ENCODE peak calls at places on chromosomes 5 and 9, in eight cellular contexts. J is psoas muscle, W is AG10803, S is tibial nerve, A is GM12865, E is AG09309, N is stomach, I is mesendoderm. D is an unnamed sample.

GRCh38 chr9:98255064-98255577 is 328 bp downstream of the TBC1D2 start:
- DNase-seq in J (no peak), W (peak), S (no peak), A (no peak), E (no peak), N (peak), I (peak), D (peak)

GRCh38 chr9:78383130-78383529 is 86.2 kb downstream of the PSAT1 start:
- DNase-seq in J (no peak), W (peak), S (no peak), A (no peak), E (peak), N (no peak), I (no peak), D (peak)

GRCh38 chr9:94805585-94805984 is 79.1 kb downstream of the AOPEP start:
- DNase-seq in J (no peak), W (peak), S (no peak), A (no peak), E (peak), N (no peak), I (no peak), D (peak)

GRCh38 chr5:168339151-168340140 is 48.0 kb downstream of the WWC1 start:
- DNase-seq in J (no peak), W (no peak), S (no peak), A (no peak), E (no peak), N (no peak), I (peak), D (no peak)

GRCh38 chr9:21866302-21866701 is 63.9 kb downstream of the MTAP start:
- DNase-seq in J (no peak), W (no peak), S (no peak), A (no peak), E (no peak), N (no peak), I (no peak), D (no peak)

GRCh38 chr5:140151719-140152609 is 23.0 kb upstream of the CYSTM1 start:
- DNase-seq in J (no peak), W (no peak), S (no peak), A (no peak), E (no peak), N (no peak), I (no peak), D (no peak)

GRCh38 chr9:137046094-137046787 is at the start of gene NPDC1:
- DNase-seq in J (peak), W (peak), S (no peak), A (peak), E (no peak), N (peak), I (peak), D (peak)

GRCh38 chr5:102715405-102715804 is 39.7 kb upstream of the PAM start:
- DNase-seq in J (no peak), W (peak), S (no peak), A (no peak), E (peak), N (no peak), I (no peak), D (peak)

GRCh38 chr9:124040186-124040920 is 28.8 kb downstream of the LHX2 start:
- DNase-seq in J (no peak), W (peak), S (no peak), A (no peak), E (peak), N (no peak), I (no peak), D (peak)

GRCh38 chr9:134887686-134888602 is 7.3 kb downstream of the FCN2 start:
- DNase-seq in J (no peak), W (no peak), S (no peak), A (no peak), E (no peak), N (peak), I (no peak), D (no peak)

GRCh38 chr9:108913391-108913790 is 20.5 kb downstream of the ELP1 start:
- DNase-seq in J (no peak), W (peak), S (no peak), A (no peak), E (no peak), N (no peak), I (no peak), D (peak)

GRCh38 chr9:135898634-135899407 is 8.5 kb downstream of the CAMSAP1 start:
- DNase-seq in J (no peak), W (peak), S (no peak), A (no peak), E (peak), N (no peak), I (no peak), D (peak)

GRCh38 chr5:180909782-180910181 is 10.8 kb downstream of the BTNL8 start:
- DNase-seq in J (no peak), W (no peak), S (no peak), A (peak), E (no peak), N (no peak), I (peak), D (no peak)

GRCh38 chr9:21964925-21965385 is 29.2 kb downstream of the CDKN2A start:
- DNase-seq in J (peak), W (peak), S (no peak), A (peak), E (no peak), N (peak), I (peak), D (peak)

GRCh38 chr9:132372177-132373095 is 17.6 kb upstream of the SETX start:
- DNase-seq in J (peak), W (no peak), S (peak), A (peak), E (no peak), N (peak), I (peak), D (peak)

GRCh38 chr5:175246242-175246891 is 197.6 kb downstream of the DRD1 start:
- DNase-seq in J (no peak), W (peak), S (no peak), A (no peak), E (peak), N (no peak), I (peak), D (peak)

GRCh38 chr5:158722940-158723339 is 376.8 kb downstream of the EBF1 start:
- DNase-seq in J (no peak), W (no peak), S (no peak), A (no peak), E (no peak), N (no peak), I (peak), D (no peak)

GRCh38 chr9:135501261-135502167 is 1.0 kb downstream of the MRPS2 start:
- DNase-seq in J (no peak), W (peak), S (no peak), A (no peak), E (no peak), N (peak), I (peak), D (peak)

GRCh38 chr5:107455111-107455544 is 215.6 kb downstream of the EFNA5 start:
- DNase-seq in J (no peak), W (peak), S (no peak), A (no peak), E (no peak), N (no peak), I (peak), D (peak)

GRCh38 chr9:33489070-33489469 is 15.3 kb upstream of the NOL6 start:
- DNase-seq in J (no peak), W (peak), S (no peak), A (no peak), E (no peak), N (no peak), I (no peak), D (peak)

GRCh38 chr9:135422340-135422944 is 57.1 kb upstream of the PPP1R26 start:
- DNase-seq in J (no peak), W (no peak), S (no peak), A (no peak), E (no peak), N (no peak), I (no peak), D (no peak)

GRCh38 chr5:32057157-32058096 is 116.7 kb downstream of the GOLPH3 start:
- DNase-seq in J (no peak), W (peak), S (no peak), A (no peak), E (no peak), N (no peak), I (peak), D (peak)

GRCh38 chr5:91425046-91425445 is 41.9 kb upstream of the ARRDC3 start:
- DNase-seq in J (no peak), W (no peak), S (no peak), A (no peak), E (no peak), N (no peak), I (peak), D (no peak)

GRCh38 chr5:111013011-111013410 is 58.5 kb upstream of the TSLP start:
- DNase-seq in J (no peak), W (no peak), S (no peak), A (no peak), E (no peak), N (no peak), I (no peak), D (peak)

GRCh38 chr9:130282000-130282700 is 16.6 kb downstream of the HMCN2 start:
- DNase-seq in J (peak), W (no peak), S (peak), A (no peak), E (no peak), N (no peak), I (no peak), D (peak)

DNA sequence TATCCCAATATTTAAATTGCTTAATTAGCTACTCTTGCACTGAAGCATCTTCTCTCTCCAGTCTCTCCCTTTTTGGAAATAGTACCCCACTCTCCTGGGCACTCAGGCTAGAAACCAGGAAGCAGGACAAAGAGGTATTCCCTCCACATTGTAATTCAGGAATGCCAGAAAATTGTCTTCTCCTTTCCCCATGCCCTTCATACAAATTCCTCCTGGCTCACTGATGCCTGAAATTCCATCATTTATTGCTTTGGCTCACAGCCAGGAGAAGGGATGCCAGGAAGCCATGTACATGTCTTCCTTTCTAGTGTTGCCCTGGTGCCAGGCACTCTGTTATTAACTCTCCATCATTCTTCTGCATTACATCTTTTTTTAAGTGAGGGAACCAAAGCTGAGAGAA is 716.5 kb upstream of the C9orf72 start:
- DNase-seq in J (no peak), W (no peak), S (no peak), A (no peak), E (no peak), N (no peak), I (no peak), D (no peak)
- H3K4me3 ChIP-seq in J (no peak), W (no peak), S (no peak), A (no peak), E (no peak), N (no peak), I (no peak), D (no peak)

DNA sequence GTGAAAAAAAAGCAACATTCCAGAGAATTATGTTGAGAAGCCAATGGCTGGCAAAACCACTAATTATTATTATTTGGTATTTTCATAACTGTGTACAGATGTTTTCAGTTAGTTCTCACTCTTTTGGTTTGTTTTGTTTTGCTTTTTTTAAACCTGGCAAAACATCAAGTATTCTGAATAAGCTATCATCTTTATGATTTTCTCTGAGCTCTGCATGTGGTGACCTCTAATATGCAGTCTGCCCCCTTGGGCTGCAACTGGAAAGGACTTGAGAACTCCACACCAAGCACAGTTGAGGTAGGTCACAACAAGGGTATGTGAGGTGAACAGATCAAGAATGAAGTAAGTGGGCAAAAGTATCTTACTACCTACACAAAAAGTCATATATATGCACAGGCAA is 202.3 kb downstream of the NFIB start:
- DNase-seq in J (no peak), W (peak), S (no peak), A (no peak), E (no peak), N (no peak), I (no peak), D (peak)
- H3K4me3 ChIP-seq in J (no peak), W (no peak), S (no peak), A (no peak), E (no peak), N (no peak), I (no peak), D (no peak)

GRCh38 chr5:132102944-132103343 is 29.4 kb downstream of the CSF2 start:
- DNase-seq in J (no peak), W (no peak), S (no peak), A (peak), E (no peak), N (no peak), I (no peak), D (no peak)
- H3K4me3 ChIP-seq in J (no peak), W (no peak), S (no peak), A (peak), E (no peak), N (no peak), I (no peak), D (no peak)

GRCh38 chr5:15959560-15960164 is 219.9 kb downstream of the MARCHF11 start:
- DNase-seq in J (no peak), W (peak), S (no peak), A (no peak), E (no peak), N (no peak), I (no peak), D (no peak)
- H3K4me3 ChIP-seq in J (no peak), W (no peak), S (no peak), A (no peak), E (no peak), N (no peak), I (no peak), D (no peak)